ENCODE peak calls at places on chromosome 7, in four cellular contexts. T is caudate nucleus, Z is CMK, U is hypothalamus. J is an unnamed sample.

GRCh38 chr7:33640732-33641131 is 264.6 kb upstream of the BMPER start:
- DNase-seq in T (no peak), Z (no peak), U (no peak), J (no peak)

GRCh38 chr7:66224171-66224773 is 19.1 kb downstream of the TPST1 start:
- DNase-seq in T (no peak), Z (no peak), U (no peak), J (no peak)

GRCh38 chr7:87000344-87000743 is 59.1 kb downstream of the ELAPOR2 start:
- DNase-seq in T (no peak), Z (no peak), U (peak), J (no peak)

GRCh38 chr7:71193099-71193810 is 61.3 kb downstream of the GALNT17 start:
- DNase-seq in T (no peak), Z (no peak), U (no peak), J (no peak)

GRCh38 chr7:44471436-44471835 is 19.0 kb downstream of the NUDCD3 start:
- DNase-seq in T (no peak), Z (no peak), U (no peak), J (no peak)

GRCh38 chr7:12281026-12281425 is 69.9 kb downstream of the TMEM106B start:
- DNase-seq in T (no peak), Z (no peak), U (no peak), J (no peak)

GRCh38 chr7:128911441-128912031 is 1.0 kb upstream of the KCP start:
- DNase-seq in T (no peak), Z (peak), U (no peak), J (no peak)

GRCh38 chr7:137734221-137734620 is 112.6 kb downstream of the DGKI start:
- DNase-seq in T (no peak), Z (no peak), U (no peak), J (no peak)

GRCh38 chr7:142018154-142018553 is 22.5 kb downstream of the MGAM start:
- DNase-seq in T (no peak), Z (no peak), U (no peak), J (no peak)

GRCh38 chr7:35968140-35968940 is 167.5 kb downstream of the SEPTIN7 start:
- DNase-seq in T (no peak), Z (no peak), U (no peak), J (no peak)

GRCh38 chr7:2138146-2138765 is 94.5 kb downstream of the MAD1L1 start:
- DNase-seq in T (no peak), Z (no peak), U (no peak), J (peak)

GRCh38 chr7:130793855-130794618 is 60.0 kb upstream of the KLF14 start:
- DNase-seq in T (no peak), Z (no peak), U (peak), J (no peak)

GRCh38 chr7:93117852-93118530 is at the start of gene SAMD9:
- DNase-seq in T (no peak), Z (no peak), U (peak), J (peak)

GRCh38 chr7:107874605-107875446 is 16.2 kb upstream of the DLD start:
- DNase-seq in T (no peak), Z (no peak), U (peak), J (peak)

GRCh38 chr7:128742206-128742605 is 3.0 kb downstream of the CALU start:
- DNase-seq in T (no peak), Z (no peak), U (no peak), J (no peak)

GRCh38 chr7:29989257-29989995 is at the start of gene SCRN1:
- DNase-seq in T (peak), Z (no peak), U (peak), J (peak)

GRCh38 chr7:115749924-115750323 is 280.6 kb downstream of the TFEC start:
- DNase-seq in T (no peak), Z (no peak), U (no peak), J (no peak)

J was measured in T-cell.